ENCODE peak calls at places on chromosomes 1 and 21, in nine cellular contexts. F is tibial nerve, T is thoracic aorta, W is OCI-LY7, X is left ventricle myocardium inferior, A is heart left ventricle, E is H1, K is thyroid gland, G is uterus. C is an unnamed sample. For H3K4me1, the result is how much of the 10 kb centered on the place peaks cover.

GRCh38 chr1:61323681-61324328 is 241.4 kb downstream of the NFIA start:
- DNase-seq in F (no peak), X (no peak), K (no peak), W (no peak), E (no peak), T (no peak), A (no peak), G (no peak), C (no peak)

GRCh38 chr1:67647036-67647798 is 37.8 kb upstream of the GADD45A start:
- DNase-seq in G (no peak), W (no peak), A (peak), T (no peak), E (no peak), X (no peak), K (peak), F (no peak), C (peak)

GRCh38 chr21:29230541-29231275 is 68.0 kb upstream of the BACH1 start:
- DNase-seq in K (no peak), E (no peak), T (no peak), G (no peak), W (no peak), F (no peak), X (no peak), A (no peak), C (no peak)

GRCh38 chr1:38992450-38993111 is 1.5 kb downstream of the AKIRIN1 start:
- DNase-seq in W (peak), K (no peak), X (no peak), T (no peak), F (no peak), G (no peak), A (no peak), E (no peak), C (peak)

GRCh38 chr1:23810818-23811420 is 10.4 kb upstream of the GALE start:
- DNase-seq in F (no peak), X (no peak), T (no peak), W (peak), E (no peak), G (no peak), K (peak), A (no peak), C (peak)

GRCh38 chr1:18955442-18956188 is 861 bp downstream of the IFFO2 start:
- DNase-seq in X (no peak), A (peak), G (peak), T (no peak), F (no peak), K (peak), E (no peak), W (peak), C (peak)

GRCh38 chr1:221150996-221151395 is 271.8 kb downstream of the HLX start:
- DNase-seq in T (no peak), F (no peak), G (no peak), X (no peak), E (no peak), W (no peak), A (no peak), K (no peak), C (no peak)

GRCh38 chr1:92404661-92405060 is 82.1 kb downstream of the GFI1 start:
- DNase-seq in F (no peak), T (no peak), K (no peak), W (no peak), E (no peak), X (no peak), A (no peak), G (no peak), C (no peak)

GRCh38 chr1:182110635-182111034 is 49.1 kb upstream of the ZNF648 start:
- DNase-seq in E (no peak), W (no peak), G (no peak), X (no peak), A (no peak), K (no peak), F (no peak), T (no peak), C (no peak)
- TF ChIP-seq CTCF in E (peak), W (no peak), G (no peak), X (no peak), A (no peak), K (no peak), F (no peak), T (no peak), C (no peak)

GRCh38 chr1:41478118-41478748 is 6.2 kb downstream of the EDN2 start:
- DNase-seq in G (peak), X (no peak), W (no peak), E (no peak), K (no peak), T (no peak), F (no peak), A (peak), C (no peak)
- H3K4me1 ChIP-seq in G (under half), X (half or more), W (under half), E (under half), K (half or more), T (under half), F (half or more), A (half or more), C (half or more)

DNA sequence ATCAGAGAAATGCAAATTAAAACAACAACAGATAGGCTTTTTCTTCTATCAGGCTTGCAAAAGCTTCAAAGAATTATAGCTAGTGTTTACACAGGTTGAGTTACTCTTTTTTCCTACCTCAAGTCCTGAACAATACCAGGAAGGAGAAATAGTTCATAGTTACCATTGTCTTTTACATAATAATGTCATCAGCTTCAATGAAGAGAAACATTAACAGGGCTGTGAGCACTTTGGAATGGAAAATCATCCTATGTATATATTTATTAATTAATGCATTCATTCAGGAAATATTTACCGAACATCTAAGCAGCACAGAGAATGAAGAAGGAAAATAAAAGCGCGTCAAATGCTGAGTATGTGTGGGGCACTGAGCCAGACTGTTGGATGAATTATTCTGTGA is 197.3 kb downstream of the ZBTB18 start:
- DNase-seq in E (no peak), X (no peak), G (no peak), K (no peak), F (no peak), W (no peak), A (no peak), T (no peak), C (no peak)
- H3K27ac ChIP-seq in E (no peak), X (no peak), G (no peak), K (no peak), F (no peak), W (no peak), A (no peak), T (no peak), C (no peak)

GRCh38 chr1:160768295-160768657 is 27.7 kb upstream of the LY9 start:
- DNase-seq in A (no peak), F (no peak), X (peak), T (no peak), E (no peak), W (peak), G (no peak), K (no peak), C (no peak)
- TF ChIP-seq CTCF in A (peak), F (no peak), X (peak), T (no peak), E (peak), W (peak), G (no peak), K (no peak), C (peak)

GRCh38 chr1:27345272-27345671 is 3.5 kb downstream of the SYTL1 start:
- DNase-seq in F (no peak), E (no peak), K (no peak), X (no peak), A (no peak), W (no peak), T (no peak), G (no peak), C (no peak)
- H3K4me1 ChIP-seq in F (under half), E (under half), K (under half), X (under half), A (under half), W (under half), T (under half), G (under half), C (under half)

GRCh38 chr1:66350001-66350547 is 183.9 kb upstream of the SGIP1 start:
- DNase-seq in F (peak), G (no peak), K (no peak), E (no peak), T (no peak), W (peak), X (peak), A (peak), C (no peak)
- H3K27ac ChIP-seq in F (peak), G (peak), K (peak), E (no peak), T (no peak), W (peak), X (peak), A (peak), C (no peak)

DNA sequence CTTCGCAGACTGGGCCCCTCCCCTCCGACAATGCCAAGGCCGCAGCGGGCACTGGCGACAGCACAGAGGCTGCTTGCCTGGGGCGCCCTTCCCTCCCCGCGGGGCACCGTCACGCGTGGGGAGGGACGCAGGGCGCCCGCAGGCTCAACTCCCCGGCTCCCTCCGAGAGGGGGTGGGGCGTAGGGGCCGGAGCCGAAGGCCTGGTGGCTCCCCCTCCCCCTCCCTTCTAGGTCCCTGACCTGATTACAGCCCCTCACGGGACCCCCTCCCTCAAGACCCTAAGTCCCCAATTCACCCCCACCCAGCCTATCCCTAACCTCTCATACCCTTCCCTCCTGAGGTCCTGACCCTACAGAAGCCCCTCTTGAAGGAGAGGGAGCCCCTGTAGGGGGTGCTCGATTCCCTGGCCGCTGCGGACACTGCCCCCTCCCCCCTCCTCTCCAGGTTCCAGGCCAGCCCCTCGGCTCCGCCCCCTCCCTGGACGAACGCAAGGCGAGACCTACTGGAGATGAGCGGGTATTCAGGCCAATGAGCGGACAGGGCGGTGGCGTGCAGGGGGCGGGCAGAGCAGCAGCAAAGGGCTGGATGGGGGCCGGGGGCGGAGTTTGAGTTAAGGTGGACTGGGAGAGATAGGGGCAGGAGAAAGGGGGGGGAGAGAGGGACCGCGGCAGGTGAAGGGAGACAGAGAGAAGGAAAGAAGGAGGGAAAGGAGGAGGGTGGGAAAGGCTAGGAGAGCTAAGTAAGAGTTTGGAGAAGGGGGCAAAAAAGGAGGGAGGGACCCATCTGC is 721 bp upstream of the ZBTB7B start:
- DNase-seq in W (peak), A (peak), X (peak), E (peak), T (peak), K (peak), F (peak), G (peak), C (peak)
- TF ChIP-seq CTCF in W (peak), A (peak), X (peak), E (peak), T (peak), K (peak), F (peak), G (peak), C (peak)

C was measured in hepatocyte.